ENCODE peak calls at places on chromosomes 5 and 9, in five cellular contexts. B is GM23338, Z is PC-9, W is A673, U is tibial nerve. X is an unnamed sample.

GRCh38 chr9:7234144-7234543 is 476.4 kb downstream of the KDM4C start:
- DNase-seq in Z (peak; percentile 38), U (no peak), W (peak; percentile 67), B (peak; percentile 95), X (no peak)

GRCh38 chr9:1071730-1072129 is 21.6 kb downstream of the DMRT2 start:
- DNase-seq in U (no peak), B (no peak), Z (no peak), W (no peak), X (no peak)

GRCh38 chr5:138874241-138874640 is 894 bp downstream of the LRRTM2 start:
- DNase-seq in B (no peak), W (no peak), Z (no peak), U (no peak), X (no peak)

GRCh38 chr5:135829681-135830383 is 4.6 kb upstream of the SLC25A48 start:
- DNase-seq in Z (no peak), B (peak; percentile 82), U (no peak), W (peak; percentile 84), X (no peak)

GRCh38 chr9:18067553-18068120 is 406.3 kb upstream of the ADAMTSL1 start:
- DNase-seq in B (no peak), U (no peak), W (no peak), Z (no peak), X (peak; percentile 47)

GRCh38 chr5:82159014-82159413 is 119.1 kb downstream of the RPS23 start:
- DNase-seq in Z (peak; percentile 62), B (no peak), W (no peak), U (no peak), X (no peak)

GRCh38 chr5:142716963-142717362 is 31.1 kb upstream of the FGF1 start:
- DNase-seq in B (peak; percentile 85), W (peak; percentile 88), Z (peak; percentile 31), U (no peak), X (no peak)

GRCh38 chr5:6255956-6256355 is 122.4 kb downstream of the MED10 start:
- DNase-seq in W (no peak), B (no peak), Z (no peak), U (no peak), X (no peak)

GRCh38 chr5:143120460-143121134 is 282.9 kb downstream of the NR3C1 start:
- DNase-seq in U (no peak), Z (no peak), B (no peak), W (no peak), X (no peak)

GRCh38 chr5:40904205-40904993 is 4.9 kb upstream of the C7 start:
- DNase-seq in U (peak; percentile 49), Z (peak; percentile 60), B (peak; percentile 91), W (peak; percentile 90), X (peak; percentile 71)

GRCh38 chr9:98256632-98257218 is 1.3 kb upstream of the TBC1D2 start:
- DNase-seq in Z (no peak), U (no peak), W (peak; percentile 66), B (peak; percentile 47), X (peak; percentile 24)

GRCh38 chr5:2029206-2029605 is 146.5 kb upstream of the IRX4 start:
- DNase-seq in U (no peak), Z (no peak), W (no peak), B (no peak), X (peak; percentile 35)

DNA sequence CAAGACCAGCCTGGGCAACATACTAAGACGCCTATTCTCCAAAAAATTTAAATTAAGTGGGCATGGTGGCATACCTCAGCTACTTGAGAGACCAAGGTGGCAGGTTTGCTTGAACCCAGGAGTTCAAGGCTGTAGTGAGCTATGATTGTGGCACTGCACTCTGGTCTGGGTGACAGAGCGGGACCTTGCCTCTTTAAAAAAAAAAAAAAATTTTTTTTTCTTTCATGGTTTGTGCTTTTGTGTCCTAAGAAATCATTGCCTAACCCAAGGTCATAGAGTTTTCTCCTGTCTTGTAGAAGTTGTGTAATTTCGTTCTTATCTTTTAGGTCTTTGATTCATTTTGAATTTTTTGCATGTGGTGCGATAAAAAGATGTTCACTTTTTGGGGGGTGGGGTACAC is 12.3 kb downstream of the GPBP1 start:
- DNase-seq in W (no peak), Z (no peak), U (no peak), B (no peak), X (no peak)
- H3K4me1 ChIP-seq in W (peaks cover 16% of the 10 kb centered on the region), Z (peaks cover 4% of the 10 kb centered on the region), U (peaks cover 90% of the 10 kb centered on the region), B (peaks cover 54% of the 10 kb centered on the region), X (peaks cover 23% of the 10 kb centered on the region)

DNA sequence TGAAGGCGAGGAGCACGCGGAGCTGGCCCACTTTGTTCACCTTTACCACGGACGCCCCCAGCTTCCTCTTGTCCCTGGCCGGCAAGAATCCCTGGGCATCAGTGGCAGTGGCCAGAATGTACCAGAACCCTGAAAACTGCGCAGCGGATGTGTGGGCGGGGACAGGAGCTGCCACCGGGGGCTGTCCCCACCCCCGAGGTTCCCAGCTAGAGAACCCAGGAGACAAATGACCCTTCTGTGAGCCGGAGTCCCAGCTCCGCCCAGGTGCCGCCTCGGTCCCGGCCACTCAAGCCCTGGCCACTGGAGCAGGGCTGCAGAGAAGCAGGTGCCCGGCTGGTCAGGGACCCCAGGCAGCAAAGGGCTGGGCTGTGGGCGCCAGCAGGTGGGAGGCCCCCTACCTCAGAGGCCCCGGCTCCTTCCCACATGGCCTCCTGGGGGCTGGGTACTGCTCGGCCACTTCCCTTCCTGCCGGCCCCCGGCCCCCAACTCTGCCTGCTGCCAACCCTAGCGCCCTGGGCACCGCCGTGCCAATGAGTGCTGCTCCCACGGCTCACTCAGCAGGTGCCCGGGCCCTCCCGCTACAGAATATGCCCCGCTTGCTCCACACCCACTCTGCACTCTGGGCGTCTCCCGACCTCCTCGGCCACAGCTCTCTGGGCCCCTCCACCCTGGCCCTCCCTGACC is 713 bp downstream of the LCN10 start:
- DNase-seq in Z (no peak), U (no peak), W (no peak), B (no peak), X (peak; percentile 46)
- H3K4me3 ChIP-seq in Z (no peak overlapping the region), U (no peak overlapping the region), W (no peak overlapping the region), B (peak overlapping the region; percentile 26), X (no peak overlapping the region)

GRCh38 chr9:14243514-14244042 is 70.4 kb downstream of the NFIB start:
- DNase-seq in B (no peak), Z (no peak), U (no peak), W (peak; percentile 25), X (no peak)

GRCh38 chr9:14236586-14236985 is 77.4 kb downstream of the NFIB start:
- DNase-seq in Z (no peak), B (no peak), W (no peak), U (no peak), X (no peak)

GRCh38 chr9:14238518-14238917 is 75.4 kb downstream of the NFIB start:
- DNase-seq in B (peak; percentile 69), W (peak; percentile 37), Z (peak; percentile 93), U (no peak), X (no peak)

GRCh38 chr9:14238044-14238443 is 75.9 kb downstream of the NFIB start:
- DNase-seq in U (no peak), B (peak; percentile 34), W (no peak), Z (peak; percentile 89), X (no peak)

DNA sequence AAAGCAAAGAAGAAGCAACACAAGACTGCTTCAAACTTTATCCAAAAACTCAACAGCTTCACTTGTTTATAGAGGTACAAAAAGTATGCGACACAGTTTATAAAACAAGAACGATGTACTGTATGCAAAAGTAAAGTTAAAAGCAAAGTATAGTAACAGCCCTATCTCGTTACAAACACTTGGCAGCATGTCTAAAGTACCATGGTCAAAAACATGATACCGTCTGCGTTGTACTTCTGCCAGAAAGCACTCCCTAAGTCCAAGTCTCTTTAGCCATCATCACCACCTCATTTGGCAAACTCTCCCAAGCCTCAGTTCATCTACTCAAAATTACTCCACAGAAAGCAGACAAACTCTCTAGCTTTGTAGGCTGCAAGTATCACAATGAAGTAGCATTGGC is 73.5 kb downstream of the NFIB start:
- DNase-seq in W (no peak), U (no peak), Z (no peak), B (no peak), X (no peak)
- H3K4me1 ChIP-seq in W (peaks cover 36% of the 10 kb centered on the region), U (peaks cover 88% of the 10 kb centered on the region), Z (peaks cover 49% of the 10 kb centered on the region), B (peaks cover 17% of the 10 kb centered on the region), X (no peaks in the 10 kb centered on the region)

DNA sequence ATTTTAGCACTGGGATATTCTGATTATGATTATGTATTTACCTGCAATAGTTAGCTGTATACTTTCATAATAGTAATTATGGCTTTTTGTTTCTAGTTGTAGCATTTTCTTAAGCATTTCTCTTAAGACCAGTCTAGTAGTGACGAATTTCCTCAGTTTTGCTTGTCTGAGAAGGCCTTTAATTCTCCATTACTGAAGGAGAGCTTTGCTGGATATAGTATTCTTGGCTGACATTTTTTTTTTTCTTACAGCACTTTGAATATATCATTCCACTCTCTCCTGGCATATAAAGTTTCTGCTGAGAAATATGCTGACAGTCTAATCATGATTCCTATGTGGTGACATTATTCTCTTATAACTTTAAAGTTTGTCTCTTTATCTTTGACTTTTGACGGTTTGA is 181.1 kb upstream of the DMRTA1 start:
- DNase-seq in W (no peak), B (no peak), Z (no peak), U (no peak), X (no peak)
- H3K4me3 ChIP-seq in W (no peak overlapping the region), B (no peak overlapping the region), Z (no peak overlapping the region), U (no peak overlapping the region), X (no peak overlapping the region)

GRCh38 chr9:89533396-89534187 is 35.7 kb upstream of the SEMA4D start:
- DNase-seq in B (no peak), U (no peak), W (peak; percentile 11), Z (no peak), X (no peak)
- H3K4me1 ChIP-seq in B (no peaks in the 10 kb centered on the region), U (peaks cover 11% of the 10 kb centered on the region), W (no peaks in the 10 kb centered on the region), Z (peaks cover 9% of the 10 kb centered on the region), X (no peaks in the 10 kb centered on the region)